ENCODE peak calls at places on chromosome 2, in seven cellular contexts. One of them, this sample, is unnamed.

GRCh38 chr2:97907667-97908066 is 88.1 kb downstream of the TMEM131 start:
- DNase-seq in fibroblast of mammary gland: no peak
- DNase-seq in GM12864: no peak
- DNase-seq in neural progenitor cell: no peak
- DNase-seq in CD4-positive, alpha-beta T cell: no peak
- DNase-seq in MM.1S: no peak
- DNase-seq in Calu3: no peak
- DNase-seq in this sample: no peak

GRCh38 chr2:82275599-82275998 is 1971.0 kb upstream of the LRRTM1 start:
- DNase-seq in MM.1S: no peak
- DNase-seq in GM12864: no peak
- DNase-seq in neural progenitor cell: no peak
- DNase-seq in fibroblast of mammary gland: no peak
- DNase-seq in Calu3: no peak
- DNase-seq in CD4-positive, alpha-beta T cell: no peak
- DNase-seq in this sample: no peak

GRCh38 chr2:6694555-6694954 is 171.2 kb downstream of the CMPK2 start:
- DNase-seq in Calu3: no peak
- DNase-seq in neural progenitor cell: peak; percentile 39
- DNase-seq in CD4-positive, alpha-beta T cell: no peak
- DNase-seq in fibroblast of mammary gland: no peak
- DNase-seq in MM.1S: no peak
- DNase-seq in GM12864: no peak
- DNase-seq in this sample: no peak

GRCh38 chr2:68920481-68921170 is 32.1 kb downstream of the GKN2 start:
- DNase-seq in CD4-positive, alpha-beta T cell: no peak
- DNase-seq in neural progenitor cell: no peak
- DNase-seq in Calu3: no peak
- DNase-seq in fibroblast of mammary gland: no peak
- DNase-seq in GM12864: no peak
- DNase-seq in MM.1S: no peak
- DNase-seq in this sample: no peak

GRCh38 chr2:223692227-223692947 is 90.2 kb upstream of the SCG2 start:
- DNase-seq in CD4-positive, alpha-beta T cell: no peak
- DNase-seq in GM12864: no peak
- DNase-seq in fibroblast of mammary gland: peak; percentile 73
- DNase-seq in Calu3: peak; percentile 63
- DNase-seq in MM.1S: no peak
- DNase-seq in neural progenitor cell: peak; percentile 69
- DNase-seq in this sample: peak; percentile 11

GRCh38 chr2:39437522-39438296 is 624 bp upstream of the MAP4K3 start:
- DNase-seq in CD4-positive, alpha-beta T cell: peak; percentile 31
- DNase-seq in Calu3: peak; percentile 52
- DNase-seq in neural progenitor cell: peak; percentile 20
- DNase-seq in GM12864: peak; percentile 70
- DNase-seq in MM.1S: peak; percentile 78
- DNase-seq in fibroblast of mammary gland: peak; percentile 28
- DNase-seq in this sample: no peak

GRCh38 chr2:167732251-167732788 is 515.1 kb downstream of the STK39 start:
- DNase-seq in MM.1S: no peak
- DNase-seq in neural progenitor cell: peak; percentile 43
- DNase-seq in fibroblast of mammary gland: no peak
- DNase-seq in GM12864: no peak
- DNase-seq in CD4-positive, alpha-beta T cell: no peak
- DNase-seq in Calu3: no peak
- DNase-seq in this sample: no peak

GRCh38 chr2:26292646-26293045 is 47.9 kb downstream of the HADHB start:
- DNase-seq in Calu3: no peak
- DNase-seq in fibroblast of mammary gland: peak; percentile 67
- DNase-seq in neural progenitor cell: no peak
- DNase-seq in CD4-positive, alpha-beta T cell: no peak
- DNase-seq in GM12864: no peak
- DNase-seq in MM.1S: no peak
- DNase-seq in this sample: no peak

GRCh38 chr2:88181511-88181910 is 11.4 kb downstream of the THNSL2 start:
- DNase-seq in fibroblast of mammary gland: peak; percentile 49
- DNase-seq in Calu3: no peak
- DNase-seq in neural progenitor cell: no peak
- DNase-seq in GM12864: no peak
- DNase-seq in MM.1S: peak; percentile 66
- DNase-seq in CD4-positive, alpha-beta T cell: no peak
- DNase-seq in this sample: no peak

GRCh38 chr2:71125506-71126294 is 4.3 kb downstream of the MCEE start:
- DNase-seq in GM12864: no peak
- DNase-seq in Calu3: no peak
- DNase-seq in neural progenitor cell: no peak
- DNase-seq in CD4-positive, alpha-beta T cell: no peak
- DNase-seq in fibroblast of mammary gland: no peak
- DNase-seq in MM.1S: no peak
- DNase-seq in this sample: no peak

GRCh38 chr2:203535784-203536590 is 886 bp upstream of the RAPH1 start:
- DNase-seq in fibroblast of mammary gland: no peak
- DNase-seq in CD4-positive, alpha-beta T cell: no peak
- DNase-seq in Calu3: no peak
- DNase-seq in MM.1S: no peak
- DNase-seq in GM12864: no peak
- DNase-seq in neural progenitor cell: no peak
- DNase-seq in this sample: no peak

GRCh38 chr2:219073413-219074129 is 12.8 kb upstream of the IHH start:
- DNase-seq in GM12864: no peak
- DNase-seq in Calu3: peak; percentile 58
- DNase-seq in neural progenitor cell: peak; percentile 87
- DNase-seq in fibroblast of mammary gland: peak; percentile 76
- DNase-seq in CD4-positive, alpha-beta T cell: no peak
- DNase-seq in MM.1S: peak; percentile 30
- DNase-seq in this sample: peak; percentile 61

GRCh38 chr2:165275932-165276331 is 36.7 kb downstream of the SCN2A start:
- DNase-seq in fibroblast of mammary gland: no peak
- DNase-seq in CD4-positive, alpha-beta T cell: no peak
- DNase-seq in neural progenitor cell: no peak
- DNase-seq in MM.1S: no peak
- DNase-seq in GM12864: no peak
- DNase-seq in Calu3: no peak
- DNase-seq in this sample: no peak

GRCh38 chr2:109322111-109322510 is 193.1 kb downstream of the SH3RF3 start:
- DNase-seq in Calu3: no peak
- DNase-seq in CD4-positive, alpha-beta T cell: no peak
- DNase-seq in neural progenitor cell: no peak
- DNase-seq in fibroblast of mammary gland: peak; percentile 100
- DNase-seq in MM.1S: no peak
- DNase-seq in GM12864: no peak
- DNase-seq in this sample: no peak

GRCh38 chr2:144431384-144431783 is 88.5 kb downstream of the ZEB2 start:
- DNase-seq in Calu3: no peak
- DNase-seq in neural progenitor cell: peak; percentile 54
- DNase-seq in MM.1S: peak; percentile 64
- DNase-seq in fibroblast of mammary gland: no peak
- DNase-seq in CD4-positive, alpha-beta T cell: no peak
- DNase-seq in GM12864: no peak
- DNase-seq in this sample: no peak

GRCh38 chr2:63755216-63755615 is 86.5 kb upstream of the UGP2 start:
- DNase-seq in CD4-positive, alpha-beta T cell: no peak
- DNase-seq in GM12864: no peak
- DNase-seq in Calu3: no peak
- DNase-seq in neural progenitor cell: no peak
- DNase-seq in MM.1S: no peak
- DNase-seq in fibroblast of mammary gland: peak; percentile 67
- DNase-seq in this sample: no peak

GRCh38 chr2:60882971-60883753 is 1.8 kb downstream of the REL start:
- DNase-seq in neural progenitor cell: peak; percentile 18
- DNase-seq in Calu3: no peak
- DNase-seq in MM.1S: peak; percentile 65
- DNase-seq in fibroblast of mammary gland: peak; percentile 22
- DNase-seq in CD4-positive, alpha-beta T cell: no peak
- DNase-seq in GM12864: peak; percentile 61
- DNase-seq in this sample: peak; percentile 38

GRCh38 chr2:109157563-109158105 is 28.6 kb downstream of the SH3RF3 start:
- DNase-seq in MM.1S: no peak
- DNase-seq in Calu3: no peak
- DNase-seq in GM12864: no peak
- DNase-seq in neural progenitor cell: no peak
- DNase-seq in CD4-positive, alpha-beta T cell: no peak
- DNase-seq in fibroblast of mammary gland: no peak
- DNase-seq in this sample: no peak

GRCh38 chr2:108490506-108491122 is 41.6 kb downstream of the GCC2 start:
- DNase-seq in CD4-positive, alpha-beta T cell: no peak
- DNase-seq in fibroblast of mammary gland: no peak
- DNase-seq in MM.1S: no peak
- DNase-seq in neural progenitor cell: no peak
- DNase-seq in GM12864: no peak
- DNase-seq in Calu3: no peak
- DNase-seq in this sample: no peak

GRCh38 chr2:54767921-54768320 is 44.5 kb downstream of the EML6 start:
- DNase-seq in neural progenitor cell: no peak
- DNase-seq in MM.1S: peak; percentile 59
- DNase-seq in GM12864: no peak
- DNase-seq in CD4-positive, alpha-beta T cell: no peak
- DNase-seq in fibroblast of mammary gland: peak; percentile 88
- DNase-seq in Calu3: no peak
- DNase-seq in this sample: no peak

GRCh38 chr2:127599211-127599610 is 46.7 kb upstream of the GPR17 start:
- DNase-seq in GM12864: no peak
- DNase-seq in neural progenitor cell: no peak
- DNase-seq in fibroblast of mammary gland: no peak
- DNase-seq in MM.1S: no peak
- DNase-seq in Calu3: no peak
- DNase-seq in CD4-positive, alpha-beta T cell: no peak
- DNase-seq in this sample: no peak

GRCh38 chr2:45446016-45446415 is 165.1 kb downstream of the SRBD1 start:
- DNase-seq in Calu3: no peak
- DNase-seq in CD4-positive, alpha-beta T cell: no peak
- DNase-seq in MM.1S: no peak
- DNase-seq in GM12864: no peak
- DNase-seq in fibroblast of mammary gland: no peak
- DNase-seq in neural progenitor cell: no peak
- DNase-seq in this sample: no peak

GRCh38 chr2:219688560-219689445 is 61.4 kb downstream of the SLC4A3 start:
- DNase-seq in fibroblast of mammary gland: peak; percentile 71
- DNase-seq in MM.1S: no peak
- DNase-seq in Calu3: peak; percentile 72
- DNase-seq in GM12864: no peak
- DNase-seq in CD4-positive, alpha-beta T cell: no peak
- DNase-seq in neural progenitor cell: no peak
- DNase-seq in this sample: no peak

GRCh38 chr2:22020101-22020742 is 896.5 kb downstream of the TDRD15 start:
- DNase-seq in GM12864: no peak
- DNase-seq in neural progenitor cell: peak; percentile 15
- DNase-seq in MM.1S: no peak
- DNase-seq in fibroblast of mammary gland: no peak
- DNase-seq in Calu3: no peak
- DNase-seq in CD4-positive, alpha-beta T cell: no peak
- DNase-seq in this sample: no peak

GRCh38 chr2:235766206-235766794 is 272.5 kb downstream of the AGAP1 start:
- DNase-seq in Calu3: peak; percentile 58
- DNase-seq in fibroblast of mammary gland: peak; percentile 82
- DNase-seq in neural progenitor cell: peak; percentile 78
- DNase-seq in GM12864: peak; percentile 21
- DNase-seq in MM.1S: peak; percentile 53
- DNase-seq in CD4-positive, alpha-beta T cell: peak; percentile 39
- DNase-seq in this sample: peak; percentile 28

DNA sequence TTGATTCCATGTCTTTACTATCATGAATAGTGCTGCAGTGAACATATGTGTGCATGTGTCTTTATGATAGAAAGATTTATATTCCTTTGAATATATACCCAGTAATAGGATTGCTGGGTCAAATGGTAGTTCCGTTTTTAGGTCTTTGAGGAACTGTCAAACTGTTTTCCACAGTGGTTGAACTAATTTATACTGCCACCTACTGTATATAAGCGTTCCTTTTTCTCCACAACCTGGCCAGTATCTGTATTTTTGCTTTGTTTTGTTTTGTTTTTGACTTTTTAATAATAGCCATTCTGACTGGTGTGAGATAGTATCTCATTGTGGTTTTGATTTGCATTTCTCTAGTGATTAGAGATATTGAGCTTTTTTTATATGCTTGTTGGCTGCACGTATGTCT is 641.6 kb downstream of the SUCLG1 start:
- DNase-seq in Calu3: no peak
- DNase-seq in GM12864: no peak
- DNase-seq in CD4-positive, alpha-beta T cell: no peak
- DNase-seq in neural progenitor cell: peak; percentile 10
- DNase-seq in fibroblast of mammary gland: no peak
- DNase-seq in MM.1S: peak; percentile 41
- DNase-seq in this sample: peak; percentile 3
- TF ChIP-seq CTCF in Calu3: no peak
- TF ChIP-seq CTCF in GM12864: peak; percentile 16
- TF ChIP-seq CTCF in CD4-positive, alpha-beta T cell: no peak
- TF ChIP-seq CTCF in neural progenitor cell: peak; percentile 58
- TF ChIP-seq CTCF in fibroblast of mammary gland: no peak
- TF ChIP-seq CTCF in MM.1S: peak; percentile 39
- TF ChIP-seq CTCF in this sample: no peak

GRCh38 chr2:238101891-238102841 is 2.0 kb downstream of the ESPNL start:
- DNase-seq in Calu3: no peak
- DNase-seq in neural progenitor cell: no peak
- DNase-seq in CD4-positive, alpha-beta T cell: no peak
- DNase-seq in GM12864: no peak
- DNase-seq in MM.1S: no peak
- DNase-seq in fibroblast of mammary gland: no peak
- DNase-seq in this sample: no peak
- TF ChIP-seq CTCF in Calu3: no peak
- TF ChIP-seq CTCF in neural progenitor cell: no peak
- TF ChIP-seq CTCF in CD4-positive, alpha-beta T cell: no peak
- TF ChIP-seq CTCF in GM12864: no peak
- TF ChIP-seq CTCF in MM.1S: no peak
- TF ChIP-seq CTCF in fibroblast of mammary gland: no peak
- TF ChIP-seq CTCF in this sample: no peak

DNA sequence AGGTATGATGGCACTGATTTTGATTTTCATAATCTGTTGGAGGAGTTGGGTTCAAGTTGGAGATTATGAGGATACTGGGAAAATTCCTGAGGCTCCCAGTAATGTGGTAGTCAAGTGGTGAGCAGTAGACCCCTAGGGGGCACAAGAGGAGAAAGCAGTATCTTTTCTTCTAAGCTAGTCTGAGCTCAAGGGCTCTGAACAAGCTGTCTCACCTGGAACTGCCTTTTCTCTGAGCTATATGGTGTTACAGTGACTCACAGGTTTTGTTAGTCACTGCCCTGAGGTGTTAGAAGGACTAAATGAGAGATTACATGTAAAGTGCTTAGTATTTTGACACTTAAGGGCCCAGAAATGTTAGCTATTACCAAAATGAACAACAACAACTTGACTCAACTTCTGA is 42.2 kb downstream of the CD302 start:
- DNase-seq in Calu3: peak; percentile 52
- DNase-seq in GM12864: no peak
- DNase-seq in fibroblast of mammary gland: peak; percentile 38
- DNase-seq in neural progenitor cell: peak; percentile 18
- DNase-seq in MM.1S: no peak
- DNase-seq in CD4-positive, alpha-beta T cell: no peak
- DNase-seq in this sample: no peak
- TF ChIP-seq CTCF in Calu3: peak; percentile 28
- TF ChIP-seq CTCF in GM12864: peak; percentile 32
- TF ChIP-seq CTCF in fibroblast of mammary gland: peak; percentile 38
- TF ChIP-seq CTCF in neural progenitor cell: peak; percentile 48
- TF ChIP-seq CTCF in MM.1S: peak; percentile 20
- TF ChIP-seq CTCF in CD4-positive, alpha-beta T cell: no peak
- TF ChIP-seq CTCF in this sample: no peak

DNA sequence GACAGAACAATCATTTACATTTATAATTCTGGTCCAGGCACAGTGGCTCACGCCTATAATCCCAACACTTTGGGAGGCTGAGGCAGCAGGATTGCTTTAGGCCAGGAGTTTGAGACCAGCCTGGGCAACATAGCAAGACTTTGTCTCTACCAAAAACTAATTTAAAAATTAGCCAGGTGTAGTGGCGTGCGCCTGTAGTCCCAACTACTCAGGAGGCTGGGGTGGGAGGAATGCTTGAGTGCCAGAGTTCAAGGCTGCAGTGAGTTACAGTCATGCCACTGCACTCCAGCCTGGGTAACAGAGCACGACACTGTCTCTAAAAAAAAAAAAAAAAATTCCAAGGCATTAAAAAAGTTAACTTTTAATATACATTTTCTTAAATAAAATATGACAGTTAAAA is 88.1 kb downstream of the PLEKHM3 start:
- DNase-seq in MM.1S: no peak
- DNase-seq in neural progenitor cell: no peak
- DNase-seq in CD4-positive, alpha-beta T cell: no peak
- DNase-seq in fibroblast of mammary gland: no peak
- DNase-seq in GM12864: no peak
- DNase-seq in Calu3: no peak
- DNase-seq in this sample: no peak
- TF ChIP-seq CTCF in MM.1S: no peak
- TF ChIP-seq CTCF in neural progenitor cell: no peak
- TF ChIP-seq CTCF in CD4-positive, alpha-beta T cell: no peak
- TF ChIP-seq CTCF in fibroblast of mammary gland: no peak
- TF ChIP-seq CTCF in GM12864: no peak
- TF ChIP-seq CTCF in Calu3: no peak
- TF ChIP-seq CTCF in this sample: no peak